ENCODE peak calls at places on chromosomes 5 and 9, in four cellular contexts. N is stimulated activated naive CD4-positive, alpha-beta T cell; O is stimulated activated CD4-positive, alpha-beta T cell treated with anti-CD3 and anti-CD28 coated beads, Interleukin-2, amount 100 ng/mL, for 48 hours; T is CD8-positive, alpha-beta T cell. V is an unnamed sample.

GRCh38 chr5:96288845-96289185 is 144.2 kb downstream of the PCSK1 start:
- DNase-seq in N (no peak), O (no peak), T (no peak), V (no peak)

GRCh38 chr9:5352637-5353248 is 13.1 kb upstream of the RLN1 start:
- DNase-seq in N (no peak), O (no peak), T (peak), V (no peak)

GRCh38 chr5:84204772-84205171 is 179.9 kb downstream of the EDIL3 start:
- DNase-seq in N (no peak), O (no peak), T (no peak), V (no peak)

GRCh38 chr9:123349691-123350480 is 6.1 kb upstream of the CRB2 start:
- DNase-seq in N (peak), O (peak), T (peak), V (peak)

GRCh38 chr5:124477002-124477546 is 269.4 kb downstream of the ZNF608 start:
- DNase-seq in N (no peak), O (no peak), T (no peak), V (no peak)

GRCh38 chr5:178078197-178078995 is 34.9 kb upstream of the N4BP3 start:
- DNase-seq in N (no peak), O (no peak), T (no peak), V (no peak)

GRCh38 chr5:158170060-158170459 is 311.1 kb upstream of the CLINT1 start:
- DNase-seq in N (no peak), O (no peak), T (no peak), V (no peak)

GRCh38 chr9:91245432-91246313 is 116.0 kb downstream of the AUH start:
- DNase-seq in N (no peak), O (no peak), T (no peak), V (no peak)

GRCh38 chr5:92559743-92560142 is 1021.3 kb downstream of the NR2F1-AS1 start:
- DNase-seq in N (no peak), O (no peak), T (no peak), V (no peak)

GRCh38 chr5:179259731-179260323 is 85.4 kb downstream of the ADAMTS2 start:
- DNase-seq in N (no peak), O (no peak), T (no peak), V (no peak)

GRCh38 chr5:150137168-150137957 is 18.3 kb downstream of the PDGFRB start:
- DNase-seq in N (no peak), O (no peak), T (no peak), V (no peak)

GRCh38 chr9:125829743-125830142 is 82.6 kb downstream of the PBX3 start:
- DNase-seq in N (peak), O (peak), T (peak), V (peak)

GRCh38 chr5:36177715-36178556 is 26.0 kb downstream of the SKP2 start:
- DNase-seq in N (no peak), O (no peak), T (no peak), V (no peak)

GRCh38 chr5:160466889-160467554 is 45.4 kb downstream of the PTTG1 start:
- DNase-seq in N (no peak), O (no peak), T (no peak), V (no peak)

GRCh38 chr9:135478858-135479468 is 619 bp upstream of the PPP1R26 start:
- DNase-seq in N (no peak), O (no peak), T (no peak), V (no peak)

GRCh38 chr9:134871941-134872340 is 8.7 kb upstream of the FCN2 start:
- DNase-seq in N (no peak), O (no peak), T (no peak), V (no peak)

GRCh38 chr5:137027758-137028157 is 471.4 kb downstream of the SPOCK1 start:
- DNase-seq in N (no peak), O (no peak), T (no peak), V (no peak)

GRCh38 chr9:79684711-79685575 is 113.2 kb downstream of the TLE4 start:
- DNase-seq in N (no peak), O (no peak), T (no peak), V (no peak)

GRCh38 chr5:5711112-5711511 is 288.6 kb downstream of the ICE1 start:
- DNase-seq in N (no peak), O (no peak), T (no peak), V (no peak)

GRCh38 chr5:161096591-161096990 is 244.6 kb upstream of the ATP10B start:
- DNase-seq in N (no peak), O (no peak), T (no peak), V (no peak)

GRCh38 chr5:2223303-2223702 is 340.6 kb upstream of the IRX4 start:
- DNase-seq in N (no peak), O (no peak), T (no peak), V (no peak)

GRCh38 chr9:93259490-93260289 is 75.8 kb downstream of the WNK2 start:
- DNase-seq in N (no peak), O (no peak), T (peak), V (no peak)

GRCh38 chr9:35952526-35953191 is 5.3 kb downstream of the OR2S2 start:
- DNase-seq in N (no peak), O (no peak), T (no peak), V (no peak)

GRCh38 chr9:116087751-116088194 is 65.8 kb upstream of the PAPPA start:
- DNase-seq in N (no peak), O (no peak), T (no peak), V (no peak)

GRCh38 chr5:120901199-120901598 is 437.1 kb downstream of the PRR16 start:
- DNase-seq in N (no peak), O (no peak), T (no peak), V (no peak)

GRCh38 chr5:43213951-43214350 is 21.9 kb downstream of the NIM1K start:
- DNase-seq in N (no peak), O (no peak), T (no peak), V (no peak)

GRCh38 chr5:110770286-110770685 is 31.5 kb downstream of the SLC25A46 start:
- DNase-seq in N (no peak), O (no peak), T (no peak), V (no peak)

GRCh38 chr9:36748322-36748899 is 175.7 kb downstream of the MELK start:
- DNase-seq in N (no peak), O (peak), T (no peak), V (no peak)

GRCh38 chr5:87872986-87873385 is 395.7 kb downstream of the TMEM161B start:
- DNase-seq in N (no peak), O (no peak), T (no peak), V (no peak)

GRCh38 chr9:117703538-117703937 is 665 bp upstream of the TLR4 start:
- DNase-seq in N (no peak), O (no peak), T (no peak), V (no peak)

GRCh38 chr5:52356311-52356918 is 431.3 kb upstream of the ITGA1 start:
- DNase-seq in N (no peak), O (no peak), T (no peak), V (no peak)

GRCh38 chr9:136275655-136276429 is 28.1 kb downstream of the CCDC187 start:
- DNase-seq in N (no peak), O (no peak), T (no peak), V (no peak)

GRCh38 chr5:124546643-124547042 is 199.8 kb downstream of the ZNF608 start:
- DNase-seq in N (no peak), O (no peak), T (no peak), V (no peak)

GRCh38 chr5:149320791-149321330 is 24.4 kb upstream of the GRPEL2 start:
- DNase-seq in N (no peak), O (no peak), T (no peak), V (no peak)

GRCh38 chr9:103245369-103245768 is 250.2 kb downstream of the CYLC2 start:
- DNase-seq in N (no peak), O (no peak), T (no peak), V (no peak)

GRCh38 chr9:130172161-130172857 is at the start of gene NCS1:
- DNase-seq in N (no peak), O (peak), T (peak), V (no peak)